ENCODE peak calls at places on chromosomes 1 and 21, in ten cellular contexts. I is AG08396; M is HT1080; E is uterus; F is NCI-H524; U is G401; H is iPS-NIHi11; T is upper lobe of left lung; B is GM20000; Z is activated T-cell treated with anti-CD3 and anti-CD28 coated beads, Interleukin-2, amount 50 U/mL, for 48 hours. S is an unnamed sample.

GRCh38 chr1:15540201-15540600 is 13.6 kb downstream of the DNAJC16 start:
- DNase-seq in I (no peak), M (no peak), E (no peak), F (no peak), U (no peak), H (no peak), T (no peak), B (no peak), Z (no peak), S (no peak)

GRCh38 chr21:45098867-45099266 is 24.5 kb downstream of the ADARB1 start:
- DNase-seq in I (no peak), M (no peak), E (no peak), F (peak), U (peak), H (no peak), T (no peak), B (peak), Z (no peak), S (no peak)

GRCh38 chr1:168419746-168420145 is 124.1 kb downstream of the XCL2 start:
- DNase-seq in I (no peak), M (no peak), E (no peak), F (no peak), U (no peak), H (no peak), T (no peak), B (no peak), Z (no peak), S (no peak)

GRCh38 chr1:200029035-200029623 is 1.6 kb downstream of the NR5A2 start:
- DNase-seq in I (no peak), M (peak), E (no peak), F (peak), U (no peak), H (peak), T (no peak), B (peak), Z (peak), S (peak)

GRCh38 chr1:15945011-15945831 is 30.7 kb downstream of the ZBTB17 start:
- DNase-seq in I (no peak), M (no peak), E (peak), F (no peak), U (no peak), H (no peak), T (no peak), B (peak), Z (peak), S (no peak)

GRCh38 chr1:221849110-221849509 is 107.2 kb upstream of the DUSP10 start:
- DNase-seq in I (no peak), M (no peak), E (no peak), F (no peak), U (no peak), H (no peak), T (no peak), B (no peak), Z (no peak), S (no peak)

GRCh38 chr1:169546087-169546995 is 39.9 kb downstream of the F5 start:
- DNase-seq in I (peak), M (peak), E (peak), F (peak), U (peak), H (peak), T (peak), B (peak), Z (peak), S (peak)

GRCh38 chr1:185479781-185480180 is 162.7 kb upstream of the IVNS1ABP start:
- DNase-seq in I (no peak), M (no peak), E (no peak), F (peak), U (no peak), H (no peak), T (no peak), B (no peak), Z (no peak), S (no peak)

GRCh38 chr1:27864264-27864895 is 8.0 kb upstream of the THEMIS2 start:
- DNase-seq in I (no peak), M (peak), E (no peak), F (no peak), U (no peak), H (no peak), T (peak), B (peak), Z (peak), S (no peak)

GRCh38 chr1:181179980-181180964 is 91.8 kb downstream of the IER5 start:
- DNase-seq in I (peak), M (no peak), E (peak), F (peak), U (peak), H (peak), T (peak), B (peak), Z (peak), S (no peak)

GRCh38 chr1:77514871-77515776 is 167.3 kb downstream of the ZZZ3 start:
- DNase-seq in I (peak), M (no peak), E (no peak), F (no peak), U (no peak), H (peak), T (no peak), B (no peak), Z (no peak), S (no peak)

GRCh38 chr1:151858886-151859665 is 5.6 kb upstream of the THEM5 start:
- DNase-seq in I (no peak), M (no peak), E (no peak), F (no peak), U (no peak), H (no peak), T (no peak), B (no peak), Z (no peak), S (no peak)

GRCh38 chr1:150557813-150558212 is 8.6 kb downstream of the ADAMTSL4 start:
- DNase-seq in I (no peak), M (no peak), E (no peak), F (no peak), U (no peak), H (no peak), T (no peak), B (no peak), Z (no peak), S (no peak)

GRCh38 chr1:110542730-110543129 is 23.8 kb upstream of the KCNA10 start:
- DNase-seq in I (peak), M (no peak), E (no peak), F (no peak), U (no peak), H (peak), T (no peak), B (peak), Z (no peak), S (no peak)

GRCh38 chr1:203800001-203800400 is 4.6 kb downstream of the ZBED6 start:
- DNase-seq in I (no peak), M (no peak), E (no peak), F (no peak), U (peak), H (no peak), T (no peak), B (no peak), Z (no peak), S (no peak)

GRCh38 chr21:36171327-36171726 is 14.7 kb downstream of the DOP1B start:
- DNase-seq in I (no peak), M (no peak), E (no peak), F (no peak), U (no peak), H (no peak), T (no peak), B (no peak), Z (no peak), S (no peak)

GRCh38 chr1:54069792-54070548 is 16.6 kb downstream of the TCEANC2 start:
- DNase-seq in I (peak), M (peak), E (no peak), F (peak), U (peak), H (peak), T (no peak), B (peak), Z (no peak), S (no peak)

GRCh38 chr1:171441278-171441677 is 44.1 kb upstream of the PRRC2C start:
- DNase-seq in I (peak), M (peak), E (no peak), F (no peak), U (no peak), H (no peak), T (no peak), B (no peak), Z (no peak), S (no peak)

GRCh38 chr1:162704673-162705424 is 72.6 kb downstream of the DDR2 start:
- DNase-seq in I (no peak), M (no peak), E (no peak), F (no peak), U (no peak), H (no peak), T (no peak), B (no peak), Z (no peak), S (no peak)

GRCh38 chr1:110060034-110060661 is 10.3 kb downstream of the ALX3 start:
- DNase-seq in I (no peak), M (peak), E (peak), F (peak), U (no peak), H (peak), T (peak), B (peak), Z (peak), S (no peak)

GRCh38 chr1:227086636-227087035 is 146.5 kb downstream of the COQ8A start:
- DNase-seq in I (no peak), M (no peak), E (no peak), F (no peak), U (no peak), H (no peak), T (no peak), B (no peak), Z (no peak), S (no peak)

GRCh38 chr1:41073971-41074370 is 52.4 kb upstream of the SLFNL1 start:
- DNase-seq in I (peak), M (peak), E (no peak), F (no peak), U (no peak), H (no peak), T (no peak), B (no peak), Z (no peak), S (no peak)

GRCh38 chr1:202553560-202554038 is 156.7 kb downstream of the SYT2 start:
- DNase-seq in I (no peak), M (no peak), E (peak), F (peak), U (no peak), H (no peak), T (no peak), B (no peak), Z (no peak), S (no peak)

GRCh38 chr21:41610042-41610839 is 102.3 kb upstream of the TMPRSS2 start:
- DNase-seq in I (peak), M (peak), E (no peak), F (peak), U (peak), H (peak), T (peak), B (peak), Z (peak), S (no peak)

GRCh38 chr21:38499296-38499695 is 1.0 kb upstream of the ERG start:
- DNase-seq in I (no peak), M (no peak), E (no peak), F (no peak), U (no peak), H (no peak), T (no peak), B (no peak), Z (no peak), S (no peak)

GRCh38 chr1:147556643-147557042 is 15.3 kb downstream of the BCL9 start:
- DNase-seq in I (no peak), M (no peak), E (no peak), F (no peak), U (no peak), H (no peak), T (no peak), B (no peak), Z (no peak), S (no peak)

GRCh38 chr1:33007190-33008050 is 29.3 kb downstream of the AK2 start:
- DNase-seq in I (peak), M (peak), E (peak), F (peak), U (peak), H (peak), T (peak), B (no peak), Z (no peak), S (peak)

GRCh38 chr1:244066954-244067716 is 16.1 kb downstream of the ZBTB18 start:
- DNase-seq in I (no peak), M (no peak), E (no peak), F (no peak), U (peak), H (peak), T (no peak), B (no peak), Z (no peak), S (no peak)

GRCh38 chr1:42745851-42746250 is 5.8 kb upstream of the CLDN19 start:
- DNase-seq in I (no peak), M (no peak), E (no peak), F (peak), U (peak), H (no peak), T (no peak), B (no peak), Z (no peak), S (no peak)

GRCh38 chr21:17693801-17694200 is 81.1 kb upstream of the BTG3 start:
- DNase-seq in I (no peak), M (peak), E (no peak), F (no peak), U (no peak), H (no peak), T (no peak), B (no peak), Z (no peak), S (no peak)

GRCh38 chr1:78303620-78304019 is 187.2 kb upstream of the PTGFR start:
- DNase-seq in I (peak), M (peak), E (peak), F (no peak), U (no peak), H (no peak), T (no peak), B (no peak), Z (no peak), S (no peak)

GRCh38 chr1:8902765-8903164 is 24.3 kb upstream of the ENO1 start:
- DNase-seq in I (peak), M (no peak), E (no peak), F (no peak), U (no peak), H (no peak), T (no peak), B (no peak), Z (no peak), S (no peak)

GRCh38 chr1:230849451-230850194 is 18.7 kb downstream of the C1orf198 start:
- DNase-seq in I (peak), M (peak), E (peak), F (no peak), U (peak), H (no peak), T (peak), B (no peak), Z (no peak), S (peak)

S was measured in prostate gland.